ENCODE peak calls at places on chromosomes 12 and 14, in five cellular contexts. One of them, this sample, is unnamed.

GRCh38 chr14:95065411-95065810 is 91.9 kb downstream of the DICER1 start:
- DNase-seq in upper lobe of right lung: no peak
- DNase-seq in IMR-90: no peak
- DNase-seq in uterus: no peak
- DNase-seq in H9: no peak
- DNase-seq in this sample: no peak

GRCh38 chr12:11765817-11766794 is 116.6 kb downstream of the ETV6 start:
- DNase-seq in upper lobe of right lung: no peak
- DNase-seq in IMR-90: peak
- DNase-seq in uterus: no peak
- DNase-seq in H9: no peak
- DNase-seq in this sample: peak

GRCh38 chr14:76942288-76942778 is 86.2 kb downstream of the IRF2BPL start:
- DNase-seq in upper lobe of right lung: no peak
- DNase-seq in IMR-90: no peak
- DNase-seq in uterus: no peak
- DNase-seq in H9: no peak
- DNase-seq in this sample: no peak

GRCh38 chr12:62683724-62684501 is 217.3 kb downstream of the MON2 start:
- DNase-seq in upper lobe of right lung: no peak
- DNase-seq in IMR-90: peak
- DNase-seq in uterus: peak
- DNase-seq in H9: no peak
- DNase-seq in this sample: no peak

GRCh38 chr14:103704708-103705107 is 10.5 kb downstream of the XRCC3 start:
- DNase-seq in upper lobe of right lung: no peak
- DNase-seq in IMR-90: no peak
- DNase-seq in uterus: no peak
- DNase-seq in H9: no peak
- DNase-seq in this sample: no peak

GRCh38 chr12:68957273-68957672 is 24.3 kb upstream of the CPM start:
- DNase-seq in upper lobe of right lung: no peak
- DNase-seq in IMR-90: no peak
- DNase-seq in uterus: no peak
- DNase-seq in H9: no peak
- DNase-seq in this sample: no peak

GRCh38 chr14:21197418-21198205 is 41.7 kb upstream of the OR5AU1 start:
- DNase-seq in upper lobe of right lung: no peak
- DNase-seq in IMR-90: no peak
- DNase-seq in uterus: no peak
- DNase-seq in H9: no peak
- DNase-seq in this sample: no peak

GRCh38 chr14:91934554-91935285 is 12.8 kb downstream of the FBLN5 start:
- DNase-seq in upper lobe of right lung: no peak
- DNase-seq in IMR-90: no peak
- DNase-seq in uterus: no peak
- DNase-seq in H9: no peak
- DNase-seq in this sample: no peak

GRCh38 chr12:96321941-96322340 is 78.3 kb downstream of the CDK17 start:
- DNase-seq in upper lobe of right lung: no peak
- DNase-seq in IMR-90: no peak
- DNase-seq in uterus: no peak
- DNase-seq in H9: no peak
- DNase-seq in this sample: no peak

GRCh38 chr12:13187399-13187798 is 9.1 kb upstream of the EMP1 start:
- DNase-seq in upper lobe of right lung: no peak
- DNase-seq in IMR-90: peak
- DNase-seq in uterus: no peak
- DNase-seq in H9: no peak
- DNase-seq in this sample: no peak

GRCh38 chr12:50241178-50241577 is 42.1 kb downstream of the LIMA1 start:
- DNase-seq in upper lobe of right lung: no peak
- DNase-seq in IMR-90: peak
- DNase-seq in uterus: no peak
- DNase-seq in H9: no peak
- DNase-seq in this sample: no peak

GRCh38 chr14:64038857-64039542 is 186.2 kb downstream of the SYNE2 start:
- DNase-seq in upper lobe of right lung: no peak
- DNase-seq in IMR-90: peak
- DNase-seq in uterus: no peak
- DNase-seq in H9: no peak
- DNase-seq in this sample: no peak

GRCh38 chr12:11884661-11885060 is 186.1 kb upstream of the BCL2L14 start:
- DNase-seq in upper lobe of right lung: no peak
- DNase-seq in IMR-90: peak
- DNase-seq in uterus: no peak
- DNase-seq in H9: no peak
- DNase-seq in this sample: no peak

GRCh38 chr14:23005861-23006534 is 3.9 kb downstream of the C14orf93 start:
- DNase-seq in upper lobe of right lung: no peak
- DNase-seq in IMR-90: peak
- DNase-seq in uterus: no peak
- DNase-seq in H9: no peak
- DNase-seq in this sample: no peak

GRCh38 chr14:59254146-59254910 is 65.9 kb downstream of the DAAM1 start:
- DNase-seq in upper lobe of right lung: no peak
- DNase-seq in IMR-90: peak
- DNase-seq in uterus: peak
- DNase-seq in H9: no peak
- DNase-seq in this sample: no peak

GRCh38 chr12:27163048-27163715 is 80.8 kb upstream of the C12orf71 start:
- DNase-seq in upper lobe of right lung: no peak
- DNase-seq in IMR-90: peak
- DNase-seq in uterus: no peak
- DNase-seq in H9: peak
- DNase-seq in this sample: no peak

GRCh38 chr12:76558684-76559276 is 791 bp downstream of the OSBPL8 start:
- DNase-seq in upper lobe of right lung: peak
- DNase-seq in IMR-90: peak
- DNase-seq in uterus: peak
- DNase-seq in H9: peak
- DNase-seq in this sample: peak

GRCh38 chr14:64447890-64448667 is 17.2 kb upstream of the AKAP5 start:
- DNase-seq in upper lobe of right lung: no peak
- DNase-seq in IMR-90: no peak
- DNase-seq in uterus: no peak
- DNase-seq in H9: no peak
- DNase-seq in this sample: no peak

GRCh38 chr12:1360812-1361211 is 233.6 kb downstream of the FBXL14 start:
- DNase-seq in upper lobe of right lung: no peak
- DNase-seq in IMR-90: peak
- DNase-seq in uterus: no peak
- DNase-seq in H9: no peak
- DNase-seq in this sample: no peak

GRCh38 chr14:52879958-52880357 is 70.9 kb downstream of the FERMT2 start:
- DNase-seq in upper lobe of right lung: no peak
- DNase-seq in IMR-90: peak
- DNase-seq in uterus: no peak
- DNase-seq in H9: no peak
- DNase-seq in this sample: no peak

GRCh38 chr12:104387190-104387589 is 69.6 kb upstream of the CHST11 start:
- DNase-seq in upper lobe of right lung: no peak
- DNase-seq in IMR-90: peak
- DNase-seq in uterus: no peak
- DNase-seq in H9: no peak
- DNase-seq in this sample: no peak

GRCh38 chr14:77000340-77001235 is 27.9 kb downstream of the IRF2BPL start:
- DNase-seq in upper lobe of right lung: no peak
- DNase-seq in IMR-90: peak
- DNase-seq in uterus: peak
- DNase-seq in H9: no peak
- DNase-seq in this sample: no peak

GRCh38 chr12:44851586-44851985 is 24.5 kb downstream of the NELL2 start:
- DNase-seq in upper lobe of right lung: no peak
- DNase-seq in IMR-90: no peak
- DNase-seq in uterus: no peak
- DNase-seq in H9: no peak
- DNase-seq in this sample: no peak

GRCh38 chr12:4037747-4038312 is 164.6 kb upstream of the PARP11 start:
- DNase-seq in upper lobe of right lung: no peak
- DNase-seq in IMR-90: peak
- DNase-seq in uterus: peak
- DNase-seq in H9: no peak
- DNase-seq in this sample: peak

GRCh38 chr14:96559571-96559970 is 57.4 kb downstream of the PAPOLA start:
- DNase-seq in upper lobe of right lung: no peak
- DNase-seq in IMR-90: no peak
- DNase-seq in uterus: no peak
- DNase-seq in H9: no peak
- DNase-seq in this sample: no peak

GRCh38 chr12:31370645-31371620 is 45.0 kb upstream of the SINHCAF start:
- DNase-seq in upper lobe of right lung: no peak
- DNase-seq in IMR-90: no peak
- DNase-seq in uterus: no peak
- DNase-seq in H9: peak
- DNase-seq in this sample: peak

GRCh38 chr12:68158427-68158826 is 1.1 kb downstream of the IFNG start:
- DNase-seq in upper lobe of right lung: no peak
- DNase-seq in IMR-90: no peak
- DNase-seq in uterus: no peak
- DNase-seq in H9: no peak
- DNase-seq in this sample: peak

GRCh38 chr14:94174622-94175402 is 690 bp downstream of the PPP4R4 start:
- DNase-seq in upper lobe of right lung: no peak
- DNase-seq in IMR-90: no peak
- DNase-seq in uterus: peak
- DNase-seq in H9: peak
- DNase-seq in this sample: no peak

DNA sequence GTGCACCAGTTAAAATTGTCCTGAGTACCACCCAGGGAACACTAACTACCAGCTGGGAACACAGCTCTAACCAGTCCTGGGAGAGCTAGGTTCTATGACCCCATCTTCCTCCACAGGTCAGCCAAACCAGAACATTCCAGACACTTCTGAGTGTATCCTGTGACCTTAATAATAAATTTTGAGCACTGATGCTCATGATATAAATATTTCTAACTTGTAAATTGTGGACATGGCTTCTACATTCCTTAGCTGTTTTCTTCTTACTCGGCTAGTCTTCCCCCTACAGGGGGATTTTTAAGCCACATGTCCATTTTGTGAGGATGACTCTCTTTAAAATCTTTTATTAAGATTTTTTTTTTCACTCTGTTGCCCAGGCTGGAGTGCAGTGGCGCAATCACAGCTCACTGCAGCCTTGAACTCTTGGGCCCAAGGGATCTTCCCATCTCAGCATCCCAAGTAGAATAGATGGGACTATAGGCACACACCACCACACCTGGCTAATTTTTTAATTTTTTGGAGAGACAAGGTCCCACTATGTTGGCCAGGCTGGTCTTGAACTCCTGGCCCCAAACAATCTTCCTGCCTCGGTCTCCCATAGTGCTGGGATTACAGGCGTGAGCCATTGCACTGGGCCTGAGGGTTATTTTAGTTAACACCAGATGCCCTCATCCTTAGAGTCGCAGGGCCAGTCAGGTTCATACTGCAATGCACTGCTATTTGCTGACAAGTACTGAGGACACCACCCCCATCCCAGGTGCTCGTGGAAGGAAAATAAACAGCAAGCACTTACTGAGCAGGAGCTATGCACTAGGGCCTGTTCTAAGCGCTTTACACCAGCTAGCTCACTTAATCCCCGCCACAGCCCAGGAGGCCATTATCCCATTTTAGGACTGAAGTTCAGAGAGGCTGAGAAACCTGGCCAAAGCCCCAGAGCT is 142.6 kb upstream of the NCOR2 start:
- DNase-seq in upper lobe of right lung: no peak
- DNase-seq in IMR-90: peak
- DNase-seq in uterus: no peak
- DNase-seq in H9: no peak
- DNase-seq in this sample: no peak
- TF ChIP-seq CTCF in upper lobe of right lung: peak
- TF ChIP-seq CTCF in IMR-90: peak
- TF ChIP-seq CTCF in uterus: peak
- TF ChIP-seq CTCF in H9: peak
- TF ChIP-seq CTCF in this sample: no peak

GRCh38 chr12:19643635-19644034 is 204.3 kb downstream of the AEBP2 start:
- DNase-seq in upper lobe of right lung: no peak
- DNase-seq in IMR-90: peak
- DNase-seq in uterus: no peak
- DNase-seq in H9: peak
- DNase-seq in this sample: peak

GRCh38 chr12:19645823-19646222 is 206.5 kb downstream of the AEBP2 start:
- DNase-seq in upper lobe of right lung: no peak
- DNase-seq in IMR-90: no peak
- DNase-seq in uterus: no peak
- DNase-seq in H9: no peak
- DNase-seq in this sample: no peak

GRCh38 chr12:19639781-19640180 is 200.5 kb downstream of the AEBP2 start:
- DNase-seq in upper lobe of right lung: no peak
- DNase-seq in IMR-90: no peak
- DNase-seq in uterus: no peak
- DNase-seq in H9: no peak
- DNase-seq in this sample: no peak

GRCh38 chr12:19642305-19642704 is 203.0 kb downstream of the AEBP2 start:
- DNase-seq in upper lobe of right lung: no peak
- DNase-seq in IMR-90: no peak
- DNase-seq in uterus: no peak
- DNase-seq in H9: no peak
- DNase-seq in this sample: no peak

GRCh38 chr12:19641235-19642080 is 202.2 kb downstream of the AEBP2 start:
- DNase-seq in upper lobe of right lung: no peak
- DNase-seq in IMR-90: no peak
- DNase-seq in uterus: no peak
- DNase-seq in H9: no peak
- DNase-seq in this sample: no peak
- TF ChIP-seq CTCF in upper lobe of right lung: no peak
- TF ChIP-seq CTCF in IMR-90: no peak
- TF ChIP-seq CTCF in uterus: no peak
- TF ChIP-seq CTCF in H9: no peak
- TF ChIP-seq CTCF in this sample: no peak

GRCh38 chr12:58925111-58925732 is 4.9 kb upstream of the LRIG3 start:
- DNase-seq in upper lobe of right lung: no peak
- DNase-seq in IMR-90: peak
- DNase-seq in uterus: no peak
- DNase-seq in H9: no peak
- DNase-seq in this sample: no peak

GRCh38 chr12:58923781-58924180 is 3.5 kb upstream of the LRIG3 start:
- DNase-seq in upper lobe of right lung: no peak
- DNase-seq in IMR-90: no peak
- DNase-seq in uterus: no peak
- DNase-seq in H9: no peak
- DNase-seq in this sample: no peak

GRCh38 chr12:58920956-58921861 is 905 bp upstream of the LRIG3 start:
- DNase-seq in upper lobe of right lung: no peak
- DNase-seq in IMR-90: no peak
- DNase-seq in uterus: no peak
- DNase-seq in H9: no peak
- DNase-seq in this sample: no peak

GRCh38 chr12:58924652-58925051 is 4.3 kb upstream of the LRIG3 start:
- DNase-seq in upper lobe of right lung: no peak
- DNase-seq in IMR-90: no peak
- DNase-seq in uterus: no peak
- DNase-seq in H9: no peak
- DNase-seq in this sample: no peak

GRCh38 chr12:58922849-58923248 is 2.5 kb upstream of the LRIG3 start:
- DNase-seq in upper lobe of right lung: no peak
- DNase-seq in IMR-90: peak
- DNase-seq in uterus: no peak
- DNase-seq in H9: no peak
- DNase-seq in this sample: no peak
- TF ChIP-seq CTCF in upper lobe of right lung: no peak
- TF ChIP-seq CTCF in IMR-90: no peak
- TF ChIP-seq CTCF in uterus: no peak
- TF ChIP-seq CTCF in H9: no peak
- TF ChIP-seq CTCF in this sample: no peak

GRCh38 chr12:110501378-110501721 is 561 bp downstream of the VPS29 start:
- DNase-seq in upper lobe of right lung: no peak
- DNase-seq in IMR-90: peak
- DNase-seq in uterus: peak
- DNase-seq in H9: peak
- DNase-seq in this sample: peak
- TF ChIP-seq CTCF in upper lobe of right lung: no peak
- TF ChIP-seq CTCF in IMR-90: no peak
- TF ChIP-seq CTCF in uterus: no peak
- TF ChIP-seq CTCF in H9: no peak
- TF ChIP-seq CTCF in this sample: no peak